ENCODE peak calls at places on chromosomes 3 and 15, in four cellular contexts. I is tibial artery; Y is right cardiac atrium; O is effector memory CD4-positive, alpha-beta T cell. R is an unnamed sample.
A peak's percentile ranks its signal among the peaks of the same experiment; 100 is the strongest.

GRCh38 chr15:69979783-69980182 is 117.9 kb downstream of the TLE3 start:
- DNase-seq in I (no peak), Y (no peak), O (no peak), R (no peak)

GRCh38 chr3:29373016-29373690 is 92.3 kb downstream of the RBMS3 start:
- DNase-seq in I (no peak), Y (no peak), O (no peak), R (no peak)

GRCh38 chr15:36814708-36815107 is 235.3 kb downstream of the CDIN1 start:
- DNase-seq in I (no peak), Y (no peak), O (no peak), R (no peak)

GRCh38 chr3:106570426-106570825 is 701.6 kb upstream of the CBLB start:
- DNase-seq in I (no peak), Y (no peak), O (no peak), R (no peak)

GRCh38 chr3:24607281-24607680 is 112.6 kb upstream of the THRB start:
- DNase-seq in I (no peak), Y (no peak), O (no peak), R (no peak)

GRCh38 chr3:127961963-127962362 is 46.9 kb downstream of the KBTBD12 start:
- DNase-seq in I (no peak), Y (no peak), O (no peak), R (no peak)

GRCh38 chr15:40314723-40315276 is 7.1 kb upstream of the PLCB2 start:
- DNase-seq in I (peak; percentile 28), Y (no peak), O (no peak), R (no peak)

GRCh38 chr3:140432176-140432753 is 245.6 kb upstream of the TRIM42 start:
- DNase-seq in I (no peak), Y (no peak), O (no peak), R (no peak)

GRCh38 chr15:76994971-76995945 is at the start of gene PSTPIP1:
- DNase-seq in I (peak; percentile 79), Y (peak; percentile 88), O (peak; percentile 49), R (peak; percentile 24)

GRCh38 chr15:51132384-51133139 is 37.9 kb upstream of the TNFAIP8L3 start:
- DNase-seq in I (peak; percentile 88), Y (peak; percentile 66), O (no peak), R (peak; percentile 13)

GRCh38 chr3:197795200-197795599 is 4.1 kb downstream of the LRCH3 start:
- DNase-seq in I (no peak), Y (no peak), O (no peak), R (no peak)

GRCh38 chr15:70066422-70066821 is 31.3 kb downstream of the TLE3 start:
- DNase-seq in I (no peak), Y (no peak), O (no peak), R (no peak)

GRCh38 chr15:67833504-67834248 is 6.2 kb downstream of the RNU6-1 start:
- DNase-seq in I (peak; percentile 71), Y (no peak), O (no peak), R (no peak)

GRCh38 chr3:150793641-150794040 is 30.7 kb upstream of the SIAH2 start:
- DNase-seq in I (no peak), Y (no peak), O (no peak), R (no peak)

GRCh38 chr3:76107935-76108570 is 322.7 kb upstream of the ZNF717 start:
- DNase-seq in I (no peak), Y (no peak), O (no peak), R (no peak)

GRCh38 chr3:32137870-32138269 is 31.4 kb downstream of the GPD1L start:
- DNase-seq in I (no peak), Y (no peak), O (no peak), R (no peak)

GRCh38 chr3:106518516-106518915 is 649.7 kb upstream of the CBLB start:
- DNase-seq in I (no peak), Y (no peak), O (no peak), R (no peak)

GRCh38 chr3:89278305-89278704 is 170.9 kb downstream of the EPHA3 start:
- DNase-seq in I (no peak), Y (no peak), O (no peak), R (no peak)

GRCh38 chr15:71925145-71925544 is 114.8 kb downstream of the NR2E3 start:
- DNase-seq in I (no peak), Y (no peak), O (no peak), R (no peak)

GRCh38 chr3:40753956-40754355 is 229.2 kb downstream of the ZNF621 start:
- DNase-seq in I (no peak), Y (no peak), O (no peak), R (no peak)

GRCh38 chr3:192038726-192039125 is 577.8 kb downstream of the PYDC2 start:
- DNase-seq in I (no peak), Y (no peak), O (no peak), R (no peak)

GRCh38 chr3:188780188-188781147 is 391.3 kb upstream of the TPRG1 start:
- DNase-seq in I (peak; percentile 72), Y (peak; percentile 72), O (no peak), R (no peak)

GRCh38 chr3:143383433-143383832 is 263.9 kb downstream of the CHST2 start:
- DNase-seq in I (no peak), Y (no peak), O (no peak), R (no peak)
- H3K27ac ChIP-seq in I (no peak overlapping the region), Y (no peak overlapping the region), O (no peak overlapping the region), R (no peak overlapping the region)

GRCh38 chr3:172549144-172549543 is 25.9 kb upstream of the TNFSF10 start:
- DNase-seq in I (no peak), Y (no peak), O (no peak), R (no peak)
- H3K27ac ChIP-seq in I (no peak overlapping the region), Y (no peak overlapping the region), O (no peak overlapping the region), R (no peak overlapping the region)

DNA sequence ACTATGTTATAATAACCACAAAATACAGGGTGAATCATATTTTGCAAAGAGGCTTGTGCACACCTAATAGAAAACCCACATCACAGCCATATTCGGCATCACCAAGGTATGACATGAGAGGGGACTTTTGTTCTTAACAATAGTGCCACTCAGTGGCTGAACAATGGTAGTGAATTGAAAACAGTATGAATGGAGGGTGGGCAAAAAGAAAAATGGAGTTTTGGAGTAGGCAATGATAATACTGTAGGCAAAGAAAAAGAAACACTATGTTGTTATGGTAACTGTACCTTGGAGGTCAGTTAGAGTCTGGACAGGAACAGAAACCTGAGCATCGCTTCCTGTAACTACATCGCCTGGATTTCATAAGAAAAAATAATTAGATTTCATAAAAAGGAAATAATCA is 348.6 kb downstream of the PLCL2 start:
- DNase-seq in I (no peak), Y (no peak), O (peak; percentile 29), R (no peak)
- H3K27ac ChIP-seq in I (no peak overlapping the region), Y (no peak overlapping the region), O (no peak overlapping the region), R (no peak overlapping the region)

GRCh38 chr15:83653639-83654378 is at the start of gene ADAMTSL3:
- DNase-seq in I (peak; percentile 89), Y (peak; percentile 96), O (no peak), R (peak; percentile 39)
- H3K27ac ChIP-seq in I (peak within 1 kb of the TSS; percentile 90), Y (peak within 1 kb of the TSS; percentile 84), O (no peak within 1 kb of the TSS), R (no peak within 1 kb of the TSS)

GRCh38 chr3:65893631-65894030 is 145.1 kb downstream of the MAGI1 start:
- DNase-seq in I (no peak), Y (no peak), O (no peak), R (no peak)

GRCh38 chr3:65895084-65895483 is 143.6 kb downstream of the MAGI1 start:
- DNase-seq in I (no peak), Y (no peak), O (no peak), R (no peak)

GRCh38 chr3:65896321-65896720 is 142.4 kb downstream of the MAGI1 start:
- DNase-seq in I (no peak), Y (no peak), O (no peak), R (no peak)

GRCh38 chr3:65894679-65895078 is 144.0 kb downstream of the MAGI1 start:
- DNase-seq in I (no peak), Y (no peak), O (no peak), R (no peak)

DNA sequence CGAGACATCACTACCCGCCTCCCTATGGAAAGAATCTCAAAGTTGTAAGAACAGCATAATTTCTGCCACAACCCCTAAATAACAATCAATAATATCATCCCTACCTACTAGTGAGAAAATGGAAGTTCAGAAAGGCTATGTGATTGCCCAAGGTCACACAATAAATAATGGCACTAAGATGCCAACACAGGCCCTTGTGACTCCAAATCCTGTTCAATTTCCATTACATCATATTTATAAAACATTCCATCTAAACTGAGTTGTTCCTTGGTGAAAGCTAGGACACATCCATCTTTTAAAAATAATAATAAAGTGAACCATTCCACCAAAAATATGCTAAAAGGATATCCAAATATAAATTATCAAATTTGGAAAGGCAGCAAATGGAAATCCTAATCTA is 144.6 kb downstream of the MAGI1 start:
- DNase-seq in I (no peak), Y (no peak), O (no peak), R (no peak)
- H3K27ac ChIP-seq in I (peak overlapping the region; percentile 64), Y (no peak overlapping the region), O (no peak overlapping the region), R (no peak overlapping the region)

DNA sequence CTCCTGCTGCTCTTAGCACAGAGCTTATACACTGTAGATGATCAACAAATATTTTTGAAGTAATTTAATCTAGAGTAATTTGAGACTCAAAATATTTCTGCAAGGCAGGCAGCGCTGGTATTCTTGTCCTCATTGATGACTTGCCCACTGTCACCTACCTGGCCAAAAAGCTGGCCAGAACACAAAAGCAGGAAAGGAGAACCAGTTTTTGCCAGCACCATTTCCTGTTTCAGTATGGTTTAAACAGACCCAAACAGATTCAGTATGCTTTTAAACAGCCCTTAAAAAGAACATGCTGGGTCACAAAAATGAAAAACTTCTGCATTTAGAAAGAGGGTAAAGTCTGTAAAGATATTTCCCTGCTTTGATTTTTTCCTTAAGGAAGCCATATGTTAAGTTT is 42.3 kb upstream of the ZNF280D start:
- DNase-seq in I (no peak), Y (no peak), O (no peak), R (no peak)
- H3K27ac ChIP-seq in I (no peak overlapping the region), Y (no peak overlapping the region), O (no peak overlapping the region), R (no peak overlapping the region)

GRCh38 chr3:38536686-38537085 is 40.5 kb downstream of the EXOG start:
- DNase-seq in I (no peak), Y (no peak), O (no peak), R (no peak)

GRCh38 chr3:38541800-38542199 is 45.7 kb downstream of the EXOG start:
- DNase-seq in I (no peak), Y (peak; percentile 74), O (no peak), R (no peak)

GRCh38 chr3:38542401-38543298 is 46.5 kb downstream of the EXOG start:
- DNase-seq in I (no peak), Y (no peak), O (no peak), R (no peak)

GRCh38 chr3:38534604-38535003 is 38.5 kb downstream of the EXOG start:
- DNase-seq in I (no peak), Y (no peak), O (no peak), R (no peak)

GRCh38 chr3:38538773-38539353 is 42.7 kb downstream of the EXOG start:
- DNase-seq in I (no peak), Y (peak; percentile 74), O (no peak), R (no peak)
- H3K27ac ChIP-seq in I (no peak overlapping the region), Y (peak overlapping the region; percentile 78), O (no peak overlapping the region), R (no peak overlapping the region)

R was measured in caudate nucleus.